ENCODE peak calls at places on chromosomes 6 and 20, in ten cellular contexts. One of them, this sample, is unnamed.
A peak's percentile ranks its signal among the peaks of the same experiment; 100 is the strongest.

GRCh38 chr20:38633577-38634093 is 32.0 kb downstream of the ARHGAP40 start:
- DNase-seq in ovary: no peak
- DNase-seq in transverse colon: peak; percentile 44
- DNase-seq in H1: peak; percentile 51
- DNase-seq in esophagus muscularis mucosa: no peak
- DNase-seq in sigmoid colon: no peak
- DNase-seq in suprapubic skin: no peak
- DNase-seq in A549: peak; percentile 54
- DNase-seq in HepG2: peak; percentile 71
- DNase-seq in tibial nerve: no peak
- DNase-seq in this sample: no peak

GRCh38 chr6:82178084-82178758 is 69.3 kb downstream of the IBTK start:
- DNase-seq in ovary: no peak
- DNase-seq in transverse colon: no peak
- DNase-seq in H1: no peak
- DNase-seq in esophagus muscularis mucosa: no peak
- DNase-seq in sigmoid colon: no peak
- DNase-seq in suprapubic skin: no peak
- DNase-seq in A549: peak; percentile 13
- DNase-seq in HepG2: peak; percentile 5
- DNase-seq in tibial nerve: no peak
- DNase-seq in this sample: no peak

GRCh38 chr6:149357726-149358538 is 40.4 kb downstream of the TAB2 start:
- DNase-seq in ovary: no peak
- DNase-seq in transverse colon: no peak
- DNase-seq in H1: no peak
- DNase-seq in esophagus muscularis mucosa: no peak
- DNase-seq in sigmoid colon: no peak
- DNase-seq in suprapubic skin: no peak
- DNase-seq in A549: no peak
- DNase-seq in HepG2: no peak
- DNase-seq in tibial nerve: no peak
- DNase-seq in this sample: no peak

GRCh38 chr20:51500311-51500710 is 42.2 kb downstream of the NFATC2 start:
- DNase-seq in ovary: no peak
- DNase-seq in transverse colon: no peak
- DNase-seq in H1: no peak
- DNase-seq in esophagus muscularis mucosa: no peak
- DNase-seq in sigmoid colon: no peak
- DNase-seq in suprapubic skin: peak; percentile 21
- DNase-seq in A549: no peak
- DNase-seq in HepG2: no peak
- DNase-seq in tibial nerve: no peak
- DNase-seq in this sample: no peak

GRCh38 chr6:138537090-138537489 is 37.8 kb upstream of the NHSL1 start:
- DNase-seq in ovary: no peak
- DNase-seq in transverse colon: no peak
- DNase-seq in H1: no peak
- DNase-seq in esophagus muscularis mucosa: no peak
- DNase-seq in sigmoid colon: no peak
- DNase-seq in suprapubic skin: no peak
- DNase-seq in A549: no peak
- DNase-seq in HepG2: no peak
- DNase-seq in tibial nerve: no peak
- DNase-seq in this sample: no peak

GRCh38 chr6:154868143-154868594 is 126.9 kb upstream of the TIAM2 start:
- DNase-seq in ovary: no peak
- DNase-seq in transverse colon: no peak
- DNase-seq in H1: no peak
- DNase-seq in esophagus muscularis mucosa: no peak
- DNase-seq in sigmoid colon: no peak
- DNase-seq in suprapubic skin: no peak
- DNase-seq in A549: peak; percentile 45
- DNase-seq in HepG2: peak; percentile 79
- DNase-seq in tibial nerve: no peak
- DNase-seq in this sample: no peak

GRCh38 chr20:23445596-23446217 is 6.2 kb downstream of the CSTL1 start:
- DNase-seq in ovary: no peak
- DNase-seq in transverse colon: no peak
- DNase-seq in H1: no peak
- DNase-seq in esophagus muscularis mucosa: no peak
- DNase-seq in sigmoid colon: no peak
- DNase-seq in suprapubic skin: no peak
- DNase-seq in A549: peak; percentile 45
- DNase-seq in HepG2: peak; percentile 55
- DNase-seq in tibial nerve: no peak
- DNase-seq in this sample: no peak

GRCh38 chr20:21289651-21290050 is 13.5 kb upstream of the XRN2 start:
- DNase-seq in ovary: no peak
- DNase-seq in transverse colon: no peak
- DNase-seq in H1: no peak
- DNase-seq in esophagus muscularis mucosa: no peak
- DNase-seq in sigmoid colon: no peak
- DNase-seq in suprapubic skin: no peak
- DNase-seq in A549: no peak
- DNase-seq in HepG2: no peak
- DNase-seq in tibial nerve: no peak
- DNase-seq in this sample: no peak

GRCh38 chr20:42112161-42112560 is 494.0 kb upstream of the CHD6 start:
- DNase-seq in ovary: no peak
- DNase-seq in transverse colon: no peak
- DNase-seq in H1: no peak
- DNase-seq in esophagus muscularis mucosa: no peak
- DNase-seq in sigmoid colon: no peak
- DNase-seq in suprapubic skin: no peak
- DNase-seq in A549: no peak
- DNase-seq in HepG2: no peak
- DNase-seq in tibial nerve: no peak
- DNase-seq in this sample: no peak

GRCh38 chr6:168333039-168333438 is 13.5 kb upstream of the DACT2 start:
- DNase-seq in ovary: no peak
- DNase-seq in transverse colon: peak; percentile 53
- DNase-seq in H1: no peak
- DNase-seq in esophagus muscularis mucosa: no peak
- DNase-seq in sigmoid colon: no peak
- DNase-seq in suprapubic skin: no peak
- DNase-seq in A549: peak; percentile 37
- DNase-seq in HepG2: peak; percentile 44
- DNase-seq in tibial nerve: no peak
- DNase-seq in this sample: no peak

GRCh38 chr6:5507056-5507722 is 245.9 kb downstream of the FARS2 start:
- DNase-seq in ovary: no peak
- DNase-seq in transverse colon: no peak
- DNase-seq in H1: no peak
- DNase-seq in esophagus muscularis mucosa: peak; percentile 55
- DNase-seq in sigmoid colon: no peak
- DNase-seq in suprapubic skin: no peak
- DNase-seq in A549: no peak
- DNase-seq in HepG2: no peak
- DNase-seq in tibial nerve: no peak
- DNase-seq in this sample: no peak

GRCh38 chr20:8938532-8938931 is 130.4 kb upstream of the PLCB4 start:
- DNase-seq in ovary: no peak
- DNase-seq in transverse colon: no peak
- DNase-seq in H1: no peak
- DNase-seq in esophagus muscularis mucosa: no peak
- DNase-seq in sigmoid colon: no peak
- DNase-seq in suprapubic skin: no peak
- DNase-seq in A549: no peak
- DNase-seq in HepG2: no peak
- DNase-seq in tibial nerve: no peak
- DNase-seq in this sample: no peak

GRCh38 chr6:2007165-2007564 is 238.2 kb downstream of the GMDS start:
- DNase-seq in ovary: no peak
- DNase-seq in transverse colon: no peak
- DNase-seq in H1: no peak
- DNase-seq in esophagus muscularis mucosa: no peak
- DNase-seq in sigmoid colon: no peak
- DNase-seq in suprapubic skin: no peak
- DNase-seq in A549: no peak
- DNase-seq in HepG2: no peak
- DNase-seq in tibial nerve: no peak
- DNase-seq in this sample: no peak

GRCh38 chr20:44970243-44970757 is 4.0 kb downstream of the STK4 start:
- DNase-seq in ovary: no peak
- DNase-seq in transverse colon: no peak
- DNase-seq in H1: no peak
- DNase-seq in esophagus muscularis mucosa: no peak
- DNase-seq in sigmoid colon: no peak
- DNase-seq in suprapubic skin: no peak
- DNase-seq in A549: no peak
- DNase-seq in HepG2: no peak
- DNase-seq in tibial nerve: no peak
- DNase-seq in this sample: no peak

GRCh38 chr20:50292324-50293243 is 102.0 kb downstream of the CEBPB start:
- DNase-seq in ovary: peak; percentile 99
- DNase-seq in transverse colon: peak; percentile 83
- DNase-seq in H1: no peak
- DNase-seq in esophagus muscularis mucosa: peak; percentile 96
- DNase-seq in sigmoid colon: peak; percentile 98
- DNase-seq in suprapubic skin: peak; percentile 97
- DNase-seq in A549: peak; percentile 97
- DNase-seq in HepG2: peak; percentile 97
- DNase-seq in tibial nerve: peak; percentile 96
- DNase-seq in this sample: peak; percentile 93

GRCh38 chr20:8718214-8718613 is 350.7 kb upstream of the PLCB4 start:
- DNase-seq in ovary: no peak
- DNase-seq in transverse colon: no peak
- DNase-seq in H1: no peak
- DNase-seq in esophagus muscularis mucosa: no peak
- DNase-seq in sigmoid colon: peak; percentile 67
- DNase-seq in suprapubic skin: no peak
- DNase-seq in A549: no peak
- DNase-seq in HepG2: no peak
- DNase-seq in tibial nerve: peak; percentile 20
- DNase-seq in this sample: no peak

GRCh38 chr20:62702008-62702290 is 6.7 kb upstream of the NTSR1 start:
- DNase-seq in ovary: no peak
- DNase-seq in transverse colon: no peak
- DNase-seq in H1: no peak
- DNase-seq in esophagus muscularis mucosa: no peak
- DNase-seq in sigmoid colon: no peak
- DNase-seq in suprapubic skin: no peak
- DNase-seq in A549: no peak
- DNase-seq in HepG2: no peak
- DNase-seq in tibial nerve: no peak
- DNase-seq in this sample: no peak

GRCh38 chr6:11712760-11713159 is 65.8 kb downstream of the ADTRP start:
- DNase-seq in ovary: no peak
- DNase-seq in transverse colon: peak; percentile 18
- DNase-seq in H1: no peak
- DNase-seq in esophagus muscularis mucosa: no peak
- DNase-seq in sigmoid colon: peak; percentile 80
- DNase-seq in suprapubic skin: no peak
- DNase-seq in A549: no peak
- DNase-seq in HepG2: no peak
- DNase-seq in tibial nerve: peak; percentile 56
- DNase-seq in this sample: peak; percentile 70

GRCh38 chr20:1108437-1108920 is 9.9 kb upstream of the PSMF1 start:
- DNase-seq in ovary: peak; percentile 51
- DNase-seq in transverse colon: peak; percentile 62
- DNase-seq in H1: no peak
- DNase-seq in esophagus muscularis mucosa: peak; percentile 92
- DNase-seq in sigmoid colon: no peak
- DNase-seq in suprapubic skin: no peak
- DNase-seq in A549: peak; percentile 61
- DNase-seq in HepG2: peak; percentile 60
- DNase-seq in tibial nerve: peak; percentile 51
- DNase-seq in this sample: peak; percentile 59

GRCh38 chr6:16199792-16200191 is 38.6 kb upstream of the GMPR start:
- DNase-seq in ovary: no peak
- DNase-seq in transverse colon: no peak
- DNase-seq in H1: no peak
- DNase-seq in esophagus muscularis mucosa: no peak
- DNase-seq in sigmoid colon: no peak
- DNase-seq in suprapubic skin: no peak
- DNase-seq in A549: no peak
- DNase-seq in HepG2: no peak
- DNase-seq in tibial nerve: no peak
- DNase-seq in this sample: no peak
- H3K4me3 ChIP-seq in ovary: no peak overlapping the region
- H3K4me3 ChIP-seq in transverse colon: no peak overlapping the region
- H3K4me3 ChIP-seq in H1: no peak overlapping the region
- H3K4me3 ChIP-seq in esophagus muscularis mucosa: no peak overlapping the region
- H3K4me3 ChIP-seq in sigmoid colon: no peak overlapping the region
- H3K4me3 ChIP-seq in suprapubic skin: peak overlapping the region; percentile 22
- H3K4me3 ChIP-seq in A549: no peak overlapping the region
- H3K4me3 ChIP-seq in HepG2: no peak overlapping the region
- H3K4me3 ChIP-seq in tibial nerve: peak overlapping the region; percentile 5
- H3K4me3 ChIP-seq in this sample: no peak overlapping the region

DNA sequence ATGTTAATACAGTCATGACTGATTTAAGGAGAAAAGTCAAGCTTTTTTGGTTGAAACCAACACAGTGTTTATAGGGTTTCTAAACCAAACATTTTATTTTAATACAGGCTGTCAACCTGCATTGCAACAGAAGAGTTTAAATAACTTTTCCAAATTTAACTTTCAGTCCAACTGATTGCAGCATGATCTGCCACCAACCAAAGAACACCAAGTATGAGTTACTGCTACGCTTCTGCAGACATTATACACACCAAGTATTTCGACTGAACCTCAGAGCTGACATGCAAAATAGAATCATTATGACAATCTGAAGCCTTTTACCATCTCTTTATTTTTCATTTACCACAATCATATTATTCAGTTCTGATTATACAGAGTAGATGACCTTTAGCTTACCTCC is 151.2 kb upstream of the DST start:
- DNase-seq in ovary: no peak
- DNase-seq in transverse colon: no peak
- DNase-seq in H1: no peak
- DNase-seq in esophagus muscularis mucosa: no peak
- DNase-seq in sigmoid colon: no peak
- DNase-seq in suprapubic skin: no peak
- DNase-seq in A549: no peak
- DNase-seq in HepG2: no peak
- DNase-seq in tibial nerve: no peak
- DNase-seq in this sample: no peak
- H3K27ac ChIP-seq in ovary: no peak overlapping the region
- H3K27ac ChIP-seq in transverse colon: no peak overlapping the region
- H3K27ac ChIP-seq in H1: peak overlapping the region; percentile 48
- H3K27ac ChIP-seq in esophagus muscularis mucosa: no peak overlapping the region
- H3K27ac ChIP-seq in sigmoid colon: no peak overlapping the region
- H3K27ac ChIP-seq in suprapubic skin: no peak overlapping the region
- H3K27ac ChIP-seq in A549: no peak overlapping the region
- H3K27ac ChIP-seq in HepG2: no peak overlapping the region
- H3K27ac ChIP-seq in tibial nerve: peak overlapping the region; percentile 61
- H3K27ac ChIP-seq in this sample: no peak overlapping the region

GRCh38 chr6:53033764-53034163 is 31.4 kb upstream of the FBXO9 start:
- DNase-seq in ovary: no peak
- DNase-seq in transverse colon: no peak
- DNase-seq in H1: no peak
- DNase-seq in esophagus muscularis mucosa: no peak
- DNase-seq in sigmoid colon: no peak
- DNase-seq in suprapubic skin: no peak
- DNase-seq in A549: no peak
- DNase-seq in HepG2: no peak
- DNase-seq in tibial nerve: peak; percentile 30
- DNase-seq in this sample: no peak
- TF ChIP-seq EP300 in ovary: no peak
- TF ChIP-seq EP300 in transverse colon: no peak
- TF ChIP-seq EP300 in H1: no peak
- TF ChIP-seq EP300 in esophagus muscularis mucosa: no peak
- TF ChIP-seq EP300 in sigmoid colon: no peak
- TF ChIP-seq EP300 in suprapubic skin: no peak
- TF ChIP-seq EP300 in A549: no peak
- TF ChIP-seq EP300 in HepG2: no peak
- TF ChIP-seq EP300 in tibial nerve: no peak
- TF ChIP-seq EP300 in this sample: no peak

GRCh38 chr6:87698618-87699017 is 3.4 kb downstream of the AKIRIN2 start:
- DNase-seq in ovary: no peak
- DNase-seq in transverse colon: no peak
- DNase-seq in H1: no peak
- DNase-seq in esophagus muscularis mucosa: no peak
- DNase-seq in sigmoid colon: no peak
- DNase-seq in suprapubic skin: no peak
- DNase-seq in A549: no peak
- DNase-seq in HepG2: no peak
- DNase-seq in tibial nerve: no peak
- DNase-seq in this sample: no peak
- H3K4me3 ChIP-seq in ovary: peak overlapping the region; percentile 89
- H3K4me3 ChIP-seq in transverse colon: peak overlapping the region; percentile 91
- H3K4me3 ChIP-seq in H1: peak overlapping the region; percentile 95
- H3K4me3 ChIP-seq in esophagus muscularis mucosa: peak overlapping the region; percentile 91
- H3K4me3 ChIP-seq in sigmoid colon: peak overlapping the region; percentile 84
- H3K4me3 ChIP-seq in suprapubic skin: peak overlapping the region; percentile 100
- H3K4me3 ChIP-seq in A549: peak overlapping the region; percentile 80
- H3K4me3 ChIP-seq in HepG2: peak overlapping the region; percentile 72
- H3K4me3 ChIP-seq in tibial nerve: peak overlapping the region; percentile 99
- H3K4me3 ChIP-seq in this sample: peak overlapping the region; percentile 90